ENCODE peak calls at places on chromosomes 1 and 21, in six cellular contexts. O, E, K, T, P and C are unnamed samples.

GRCh38 chr1:29272171-29272907 is 36.0 kb downstream of the PTPRU start:
- DNase-seq in T (no peak), K (no peak), E (no peak), P (no peak), O (peak; percentile 13), C (no peak)

GRCh38 chr1:10626781-10627410 is 152.1 kb downstream of the PEX14 start:
- DNase-seq in E (no peak), P (no peak), K (no peak), T (no peak), O (no peak), C (no peak)

GRCh38 chr1:85847356-85847755 is 139.1 kb upstream of the ZNHIT6 start:
- DNase-seq in E (no peak), K (no peak), P (no peak), O (no peak), T (no peak), C (no peak)

GRCh38 chr1:206470692-206471414 is 577 bp downstream of the IKBKE start:
- DNase-seq in O (peak; percentile 38), P (no peak), E (peak; percentile 76), K (no peak), T (no peak), C (no peak)

GRCh38 chr1:65213271-65213905 is 65.4 kb downstream of the AK4 start:
- DNase-seq in T (no peak), K (no peak), E (no peak), O (no peak), P (no peak), C (no peak)

GRCh38 chr21:42559326-42559725 is 45.7 kb downstream of the SLC37A1 start:
- DNase-seq in P (peak; percentile 36), E (no peak), K (no peak), T (no peak), O (no peak), C (no peak)

GRCh38 chr1:40185951-40186864 is 25.0 kb downstream of the RLF start:
- DNase-seq in O (no peak), K (no peak), T (peak; percentile 18), E (peak; percentile 20), P (no peak), C (no peak)

GRCh38 chr1:203478986-203479385 is 3.4 kb downstream of the PRELP start:
- DNase-seq in E (no peak), K (no peak), T (no peak), P (no peak), O (no peak), C (no peak)

GRCh38 chr1:156407344-156407743 is 38.3 kb downstream of the RHBG start:
- DNase-seq in T (no peak), E (no peak), O (no peak), P (no peak), K (no peak), C (peak; percentile 59)

GRCh38 chr1:211908453-211908852 is 77.9 kb upstream of the LPGAT1 start:
- DNase-seq in P (no peak), O (no peak), T (no peak), K (no peak), E (no peak), C (no peak)

GRCh38 chr1:111603979-111604378 is 15.6 kb upstream of the RAP1A start:
- DNase-seq in P (no peak), O (peak; percentile 38), E (no peak), K (no peak), T (no peak), C (no peak)

GRCh38 chr1:78279051-78279450 is 211.7 kb upstream of the PTGFR start:
- DNase-seq in O (no peak), T (no peak), K (no peak), E (peak; percentile 68), P (no peak), C (no peak)

GRCh38 chr1:96845464-96845863 is 123.9 kb downstream of the PTBP2 start:
- DNase-seq in O (peak; percentile 47), T (no peak), P (peak; percentile 66), K (no peak), E (peak; percentile 31), C (no peak)

GRCh38 chr1:90339822-90340221 is 344.9 kb downstream of the ZNF326 start:
- DNase-seq in T (no peak), O (no peak), E (no peak), K (peak; percentile 29), P (no peak), C (no peak)

GRCh38 chr1:162854245-162854860 is 6.6 kb downstream of the CCDC190 start:
- DNase-seq in P (no peak), K (peak; percentile 66), O (peak; percentile 76), T (peak; percentile 24), E (peak; percentile 70), C (peak; percentile 3)

GRCh38 chr21:26965567-26966359 is 1.1 kb downstream of the ADAMTS5 start:
- DNase-seq in P (peak; percentile 49), K (no peak), T (no peak), O (peak; percentile 25), E (peak; percentile 66), C (no peak)

GRCh38 chr1:46134660-46135331 is 2.4 kb upstream of the PIK3R3 start:
- DNase-seq in K (peak; percentile 86), O (no peak), E (peak; percentile 26), P (no peak), T (no peak), C (no peak)

GRCh38 chr1:115906627-115907026 is 65.7 kb upstream of the NHLH2 start:
- DNase-seq in O (no peak), T (no peak), K (no peak), P (no peak), E (no peak), C (no peak)

GRCh38 chr1:54047384-54048315 is 5.4 kb downstream of the TMEM59 start:
- DNase-seq in P (no peak), E (no peak), O (no peak), T (no peak), K (no peak), C (no peak)

GRCh38 chr1:203839081-203839480 is 22.3 kb upstream of the SNRPE start:
- DNase-seq in P (no peak), O (no peak), E (no peak), K (no peak), T (no peak), C (no peak)

GRCh38 chr1:216222302-216222701 is 200.9 kb downstream of the USH2A start:
- DNase-seq in T (no peak), E (no peak), O (no peak), K (no peak), P (no peak), C (no peak)

GRCh38 chr21:32713726-32714125 is 14.1 kb downstream of the SYNJ1 start:
- DNase-seq in E (no peak), K (no peak), P (no peak), T (no peak), O (no peak), C (no peak)

GRCh38 chr1:44822981-44823451 is 14.7 kb downstream of the BTBD19 start:
- DNase-seq in T (no peak), O (no peak), K (no peak), P (no peak), E (peak; percentile 17), C (no peak)

GRCh38 chr1:33390550-33390949 is 40.3 kb downstream of the PHC2 start:
- DNase-seq in P (no peak), T (no peak), O (no peak), K (no peak), E (no peak), C (no peak)

GRCh38 chr1:68384321-68384813 is 65.4 kb downstream of the RPE65 start:
- DNase-seq in O (no peak), E (peak; percentile 91), P (no peak), K (no peak), T (no peak), C (peak; percentile 58)